ENCODE peak calls at places on chromosomes 2 and 18, in eight cellular contexts. One of them, this sample, is unnamed.

GRCh38 chr2:189086710-189087109 is 92.9 kb downstream of the COL5A2 start:
- DNase-seq in neuronal stem cell: no peak
- DNase-seq in Karpas-422: no peak
- DNase-seq in spleen: no peak
- DNase-seq in neural progenitor cell: no peak
- DNase-seq in transverse colon: no peak
- DNase-seq in tibial artery: no peak
- DNase-seq in naive thymus-derived CD4-positive, alpha-beta T cell: no peak
- DNase-seq in this sample: no peak

GRCh38 chr2:241754042-241754441 is 19.6 kb downstream of the D2HGDH start:
- DNase-seq in transverse colon: no peak
- DNase-seq in neural progenitor cell: no peak
- DNase-seq in Karpas-422: no peak
- DNase-seq in naive thymus-derived CD4-positive, alpha-beta T cell: no peak
- DNase-seq in tibial artery: no peak
- DNase-seq in neuronal stem cell: no peak
- DNase-seq in spleen: no peak
- DNase-seq in this sample: no peak

GRCh38 chr2:88450925-88451575 is 1.4 kb downstream of the FOXI3 start:
- DNase-seq in neuronal stem cell: peak; percentile 12
- DNase-seq in naive thymus-derived CD4-positive, alpha-beta T cell: no peak
- DNase-seq in tibial artery: peak; percentile 42
- DNase-seq in neural progenitor cell: no peak
- DNase-seq in Karpas-422: no peak
- DNase-seq in transverse colon: no peak
- DNase-seq in spleen: no peak
- DNase-seq in this sample: no peak

GRCh38 chr18:400466-400865 is 100.0 kb downstream of the COLEC12 start:
- DNase-seq in neuronal stem cell: no peak
- DNase-seq in transverse colon: peak; percentile 22
- DNase-seq in Karpas-422: no peak
- DNase-seq in spleen: no peak
- DNase-seq in naive thymus-derived CD4-positive, alpha-beta T cell: no peak
- DNase-seq in tibial artery: no peak
- DNase-seq in neural progenitor cell: no peak
- DNase-seq in this sample: no peak

GRCh38 chr2:227853204-227853629 is 18.2 kb upstream of the DAW1 start:
- DNase-seq in neural progenitor cell: no peak
- DNase-seq in transverse colon: no peak
- DNase-seq in Karpas-422: no peak
- DNase-seq in spleen: no peak
- DNase-seq in naive thymus-derived CD4-positive, alpha-beta T cell: no peak
- DNase-seq in tibial artery: no peak
- DNase-seq in neuronal stem cell: no peak
- DNase-seq in this sample: no peak

GRCh38 chr2:60565472-60565871 is 12.0 kb upstream of the BCL11A start:
- DNase-seq in spleen: no peak
- DNase-seq in neuronal stem cell: no peak
- DNase-seq in tibial artery: no peak
- DNase-seq in transverse colon: peak; percentile 39
- DNase-seq in naive thymus-derived CD4-positive, alpha-beta T cell: no peak
- DNase-seq in Karpas-422: peak; percentile 79
- DNase-seq in neural progenitor cell: peak; percentile 50
- DNase-seq in this sample: no peak

GRCh38 chr2:191582355-191582754 is 95.6 kb upstream of the NABP1 start:
- DNase-seq in transverse colon: no peak
- DNase-seq in spleen: no peak
- DNase-seq in neural progenitor cell: no peak
- DNase-seq in Karpas-422: no peak
- DNase-seq in tibial artery: no peak
- DNase-seq in naive thymus-derived CD4-positive, alpha-beta T cell: no peak
- DNase-seq in neuronal stem cell: no peak
- DNase-seq in this sample: no peak

GRCh38 chr2:20485612-20485926 is 38.7 kb downstream of the RHOB start:
- DNase-seq in neural progenitor cell: no peak
- DNase-seq in spleen: no peak
- DNase-seq in tibial artery: peak; percentile 59
- DNase-seq in naive thymus-derived CD4-positive, alpha-beta T cell: no peak
- DNase-seq in transverse colon: no peak
- DNase-seq in Karpas-422: no peak
- DNase-seq in neuronal stem cell: no peak
- DNase-seq in this sample: no peak

GRCh38 chr2:17427401-17427800 is 90.8 kb downstream of the RAD51AP2 start:
- DNase-seq in neural progenitor cell: no peak
- DNase-seq in Karpas-422: no peak
- DNase-seq in transverse colon: no peak
- DNase-seq in neuronal stem cell: no peak
- DNase-seq in spleen: no peak
- DNase-seq in naive thymus-derived CD4-positive, alpha-beta T cell: no peak
- DNase-seq in tibial artery: no peak
- DNase-seq in this sample: no peak

GRCh38 chr18:70671889-70672551 is 383.2 kb downstream of the SOCS6 start:
- DNase-seq in tibial artery: no peak
- DNase-seq in transverse colon: no peak
- DNase-seq in neural progenitor cell: no peak
- DNase-seq in neuronal stem cell: no peak
- DNase-seq in spleen: no peak
- DNase-seq in Karpas-422: no peak
- DNase-seq in naive thymus-derived CD4-positive, alpha-beta T cell: no peak
- DNase-seq in this sample: no peak

GRCh38 chr18:11146238-11146946 is 3.0 kb downstream of the PIEZO2 start:
- DNase-seq in neural progenitor cell: no peak
- DNase-seq in neuronal stem cell: no peak
- DNase-seq in Karpas-422: no peak
- DNase-seq in transverse colon: no peak
- DNase-seq in spleen: no peak
- DNase-seq in naive thymus-derived CD4-positive, alpha-beta T cell: no peak
- DNase-seq in tibial artery: no peak
- DNase-seq in this sample: no peak

GRCh38 chr18:39841133-39842041 is 2113.6 kb upstream of the PIK3C3 start:
- DNase-seq in neural progenitor cell: peak; percentile 92
- DNase-seq in transverse colon: peak; percentile 41
- DNase-seq in tibial artery: peak; percentile 67
- DNase-seq in Karpas-422: no peak
- DNase-seq in spleen: peak; percentile 76
- DNase-seq in neuronal stem cell: peak; percentile 71
- DNase-seq in naive thymus-derived CD4-positive, alpha-beta T cell: no peak
- DNase-seq in this sample: peak; percentile 51

GRCh38 chr2:220241423-220241822 is 614.0 kb downstream of the SLC4A3 start:
- DNase-seq in spleen: no peak
- DNase-seq in tibial artery: no peak
- DNase-seq in Karpas-422: no peak
- DNase-seq in neuronal stem cell: no peak
- DNase-seq in transverse colon: no peak
- DNase-seq in naive thymus-derived CD4-positive, alpha-beta T cell: no peak
- DNase-seq in neural progenitor cell: no peak
- DNase-seq in this sample: no peak

GRCh38 chr2:174544156-174544555 is 53.4 kb downstream of the WIPF1 start:
- DNase-seq in spleen: no peak
- DNase-seq in naive thymus-derived CD4-positive, alpha-beta T cell: no peak
- DNase-seq in neural progenitor cell: no peak
- DNase-seq in transverse colon: no peak
- DNase-seq in neuronal stem cell: no peak
- DNase-seq in Karpas-422: no peak
- DNase-seq in tibial artery: no peak
- DNase-seq in this sample: no peak

DNA sequence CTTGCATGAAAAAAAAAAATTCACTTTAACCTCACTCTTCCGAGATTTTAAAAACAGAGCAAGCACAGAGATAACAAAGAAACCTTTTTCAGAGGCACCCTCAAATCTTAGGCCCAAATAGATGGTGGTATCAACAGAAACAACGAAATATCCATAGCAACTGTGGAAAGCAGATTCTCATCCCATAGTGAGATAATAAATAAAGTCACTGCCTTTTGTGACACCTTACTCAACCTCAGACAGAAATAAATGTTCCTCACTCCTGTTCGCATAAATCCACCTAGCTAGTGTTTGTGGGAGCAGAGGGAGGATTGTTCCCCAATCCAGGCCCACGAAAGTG is 60.9 kb upstream of the RTN4 start:
- DNase-seq in neural progenitor cell: no peak
- DNase-seq in Karpas-422: no peak
- DNase-seq in neuronal stem cell: no peak
- DNase-seq in naive thymus-derived CD4-positive, alpha-beta T cell: no peak
- DNase-seq in tibial artery: no peak
- DNase-seq in transverse colon: no peak
- DNase-seq in spleen: no peak
- DNase-seq in this sample: no peak
- H3K27ac ChIP-seq in neural progenitor cell: no peak overlapping the region
- H3K27ac ChIP-seq in Karpas-422: no peak overlapping the region
- H3K27ac ChIP-seq in neuronal stem cell: no peak overlapping the region
- H3K27ac ChIP-seq in naive thymus-derived CD4-positive, alpha-beta T cell: no peak overlapping the region
- H3K27ac ChIP-seq in tibial artery: peak overlapping the region; percentile 89
- H3K27ac ChIP-seq in transverse colon: peak overlapping the region; percentile 85
- H3K27ac ChIP-seq in spleen: peak overlapping the region; percentile 86
- H3K27ac ChIP-seq in this sample: peak overlapping the region; percentile 80

DNA sequence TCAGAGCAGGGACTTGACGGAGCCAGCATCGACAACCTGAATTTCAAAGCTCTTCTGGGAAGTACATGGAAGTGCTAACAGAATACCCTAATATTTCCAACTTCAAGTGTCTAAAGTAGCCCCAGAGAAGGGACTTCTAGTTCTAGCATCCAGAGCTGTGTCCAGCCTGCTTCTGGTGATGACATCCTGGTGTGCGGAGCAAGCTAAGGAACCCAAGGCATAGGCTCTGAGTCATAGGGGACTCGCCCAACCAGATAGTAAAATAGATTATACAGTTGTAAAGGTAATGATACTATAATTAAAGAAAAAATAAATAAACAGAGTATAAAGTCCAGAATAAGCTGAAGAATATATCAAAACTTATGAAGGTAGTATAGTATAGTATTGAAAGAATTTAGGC is 108.1 kb upstream of the SERPINE2 start:
- DNase-seq in transverse colon: peak; percentile 74
- DNase-seq in tibial artery: no peak
- DNase-seq in neural progenitor cell: no peak
- DNase-seq in Karpas-422: no peak
- DNase-seq in spleen: no peak
- DNase-seq in naive thymus-derived CD4-positive, alpha-beta T cell: no peak
- DNase-seq in neuronal stem cell: no peak
- DNase-seq in this sample: no peak
- H3K27ac ChIP-seq in transverse colon: peak overlapping the region; percentile 67
- H3K27ac ChIP-seq in tibial artery: no peak overlapping the region
- H3K27ac ChIP-seq in neural progenitor cell: no peak overlapping the region
- H3K27ac ChIP-seq in Karpas-422: no peak overlapping the region
- H3K27ac ChIP-seq in spleen: no peak overlapping the region
- H3K27ac ChIP-seq in naive thymus-derived CD4-positive, alpha-beta T cell: no peak overlapping the region
- H3K27ac ChIP-seq in neuronal stem cell: no peak overlapping the region
- H3K27ac ChIP-seq in this sample: no peak overlapping the region

DNA sequence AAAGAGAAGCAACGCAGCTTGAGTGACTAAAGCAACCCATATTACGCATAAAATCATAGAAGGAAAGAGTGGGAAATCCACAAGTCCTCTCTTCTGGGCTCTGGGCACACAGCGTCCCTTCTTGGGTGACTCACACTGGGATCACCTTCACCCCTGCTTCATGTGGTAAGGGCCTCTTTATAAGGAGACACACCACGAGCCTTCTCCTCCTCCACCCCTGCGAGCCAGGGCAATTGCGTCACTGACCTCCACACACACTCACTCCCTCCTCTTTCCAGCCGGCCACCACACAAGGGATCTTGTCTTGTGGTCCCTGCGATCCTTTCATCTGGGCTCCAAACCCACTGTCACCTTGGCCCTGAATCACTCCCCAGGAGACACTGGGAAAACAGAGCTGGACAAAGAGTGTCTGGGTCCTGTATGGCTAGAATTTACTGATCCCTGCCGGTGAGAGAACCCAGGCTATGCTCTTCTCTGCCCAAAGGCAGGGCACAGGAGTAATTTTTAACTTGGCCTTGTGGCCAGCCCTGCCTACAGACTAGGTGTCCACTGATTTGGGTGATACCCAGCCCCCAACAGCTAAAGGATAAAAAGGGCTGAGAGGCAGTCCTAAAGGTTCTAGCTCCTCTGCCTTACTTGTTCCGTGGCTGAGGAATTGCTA is 35.3 kb downstream of the NHEJ1 start:
- DNase-seq in neural progenitor cell: no peak
- DNase-seq in neuronal stem cell: no peak
- DNase-seq in spleen: no peak
- DNase-seq in transverse colon: peak; percentile 85
- DNase-seq in tibial artery: no peak
- DNase-seq in Karpas-422: no peak
- DNase-seq in naive thymus-derived CD4-positive, alpha-beta T cell: no peak
- DNase-seq in this sample: peak; percentile 85
- H3K27ac ChIP-seq in neural progenitor cell: no peak overlapping the region
- H3K27ac ChIP-seq in neuronal stem cell: no peak overlapping the region
- H3K27ac ChIP-seq in spleen: no peak overlapping the region
- H3K27ac ChIP-seq in transverse colon: peak overlapping the region; percentile 87
- H3K27ac ChIP-seq in tibial artery: no peak overlapping the region
- H3K27ac ChIP-seq in Karpas-422: no peak overlapping the region
- H3K27ac ChIP-seq in naive thymus-derived CD4-positive, alpha-beta T cell: no peak overlapping the region
- H3K27ac ChIP-seq in this sample: peak overlapping the region; percentile 61

DNA sequence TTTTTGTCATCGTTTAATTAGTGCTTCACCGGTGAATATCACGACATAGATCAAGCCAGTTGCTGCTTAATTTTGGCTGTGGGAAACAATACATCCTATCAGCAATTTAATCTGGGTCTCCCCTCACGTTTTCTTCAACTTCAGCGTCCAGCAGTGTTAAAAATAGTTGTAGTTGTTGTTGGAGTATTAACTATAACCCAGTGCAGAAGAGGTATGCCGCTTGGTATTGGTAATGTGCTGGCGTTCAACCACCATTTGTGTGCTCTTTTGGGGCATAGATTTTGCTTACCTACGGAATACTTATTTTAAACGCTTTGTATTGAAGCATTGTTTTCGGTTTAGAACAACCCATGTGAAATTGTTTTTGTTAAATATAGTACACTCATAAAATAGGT is 776 bp downstream of the ACVR2A start:
- DNase-seq in naive thymus-derived CD4-positive, alpha-beta T cell: no peak
- DNase-seq in tibial artery: no peak
- DNase-seq in spleen: no peak
- DNase-seq in transverse colon: no peak
- DNase-seq in neural progenitor cell: no peak
- DNase-seq in Karpas-422: no peak
- DNase-seq in neuronal stem cell: no peak
- DNase-seq in this sample: no peak
- H3K27ac ChIP-seq in naive thymus-derived CD4-positive, alpha-beta T cell: no peak overlapping the region
- H3K27ac ChIP-seq in tibial artery: peak overlapping the region; percentile 91
- H3K27ac ChIP-seq in spleen: peak overlapping the region; percentile 92
- H3K27ac ChIP-seq in transverse colon: peak overlapping the region; percentile 97
- H3K27ac ChIP-seq in neural progenitor cell: no peak overlapping the region
- H3K27ac ChIP-seq in Karpas-422: no peak overlapping the region
- H3K27ac ChIP-seq in neuronal stem cell: no peak overlapping the region
- H3K27ac ChIP-seq in this sample: peak overlapping the region; percentile 93